ENCODE peak calls at places on chromosomes 11 and 22, in six cellular contexts. F, K, L, O, V and N are unnamed samples.

GRCh38 chr11:111707039-111707690 is 59.0 kb downstream of the PPP2R1B start:
- DNase-seq in F (no peak), K (peak), L (no peak), O (no peak), V (no peak), N (peak)

GRCh38 chr11:84981296-84981695 is 645.8 kb downstream of the DLG2 start:
- DNase-seq in F (no peak), K (no peak), L (no peak), O (no peak), V (no peak), N (no peak)

GRCh38 chr11:58024601-58025091 is 965 bp downstream of the OR9Q1 start:
- DNase-seq in F (no peak), K (peak), L (no peak), O (no peak), V (no peak), N (no peak)

GRCh38 chr11:9972917-9973504 is 309.1 kb downstream of the SWAP70 start:
- DNase-seq in F (peak), K (peak), L (peak), O (peak), V (no peak), N (peak)

GRCh38 chr11:19746081-19746480 is 33.4 kb downstream of the NAV2 start:
- DNase-seq in F (no peak), K (no peak), L (no peak), O (no peak), V (no peak), N (no peak)

GRCh38 chr11:106988151-106988806 is 30.0 kb downstream of the GUCY1A2 start:
- DNase-seq in F (no peak), K (no peak), L (no peak), O (no peak), V (no peak), N (peak)

GRCh38 chr11:17718015-17718414 is 1.4 kb upstream of the MYOD1 start:
- DNase-seq in F (no peak), K (no peak), L (no peak), O (no peak), V (no peak), N (no peak)

GRCh38 chr22:46084943-46085830 is 65.1 kb upstream of the PPARA start:
- DNase-seq in F (no peak), K (peak), L (peak), O (peak), V (no peak), N (no peak)

GRCh38 chr22:24107668-24108067 is 73.6 kb upstream of the SUSD2 start:
- DNase-seq in F (no peak), K (peak), L (no peak), O (no peak), V (no peak), N (no peak)

GRCh38 chr11:83097671-83098070 is 26.0 kb upstream of the RAB30 start:
- DNase-seq in F (no peak), K (no peak), L (no peak), O (no peak), V (no peak), N (peak)

GRCh38 chr11:60914620-60915249 is 777 bp downstream of the TMEM109 start:
- DNase-seq in F (peak), K (peak), L (no peak), O (no peak), V (no peak), N (peak)

GRCh38 chr11:94934362-94934761 is 39.0 kb downstream of the CWC15 start:
- DNase-seq in F (no peak), K (peak), L (no peak), O (no peak), V (no peak), N (peak)

GRCh38 chr11:103114836-103115235 is 5.6 kb downstream of the DYNC2H1 start:
- DNase-seq in F (no peak), K (peak), L (no peak), O (no peak), V (no peak), N (no peak)

GRCh38 chr22:20239063-20239950 is 28.8 kb downstream of the RTN4R start:
- DNase-seq in F (no peak), K (peak), L (no peak), O (no peak), V (no peak), N (peak)

GRCh38 chr11:68309621-68310185 is 2.7 kb upstream of the LRP5 start:
- DNase-seq in F (no peak), K (no peak), L (no peak), O (no peak), V (no peak), N (no peak)

GRCh38 chr11:24793479-24793878 is 296.6 kb downstream of the LUZP2 start:
- DNase-seq in F (no peak), K (no peak), L (no peak), O (no peak), V (no peak), N (peak)

GRCh38 chr11:72807021-72807693 is 7.1 kb upstream of the ATG16L2 start:
- DNase-seq in F (no peak), K (no peak), L (peak), O (peak), V (no peak), N (peak)

GRCh38 chr11:6629892-6630631 is 10.8 kb upstream of the TPP1 start:
- DNase-seq in F (no peak), K (no peak), L (no peak), O (no peak), V (no peak), N (no peak)

GRCh38 chr11:114200785-114201184 is 95.4 kb upstream of the NNMT start:
- DNase-seq in F (no peak), K (no peak), L (no peak), O (no peak), V (no peak), N (no peak)

GRCh38 chr11:94194712-94195111 is 66.1 kb downstream of the PANX1 start:
- DNase-seq in F (no peak), K (no peak), L (no peak), O (no peak), V (no peak), N (no peak)

GRCh38 chr11:27945323-27945722 is 162.6 kb downstream of the KIF18A start:
- DNase-seq in F (no peak), K (peak), L (no peak), O (no peak), V (no peak), N (no peak)

GRCh38 chr11:118084247-118084646 is 2.5 kb downstream of the SMIM35 start:
- DNase-seq in F (no peak), K (peak), L (no peak), O (no peak), V (no peak), N (no peak)

GRCh38 chr22:46043816-46044717 is 67.1 kb upstream of the WNT7B start:
- DNase-seq in F (no peak), K (peak), L (no peak), O (no peak), V (no peak), N (no peak)

GRCh38 chr11:7098235-7098832 is 9.5 kb downstream of the RBMXL2 start:
- DNase-seq in F (peak), K (peak), L (peak), O (peak), V (no peak), N (peak)

GRCh38 chr11:12897867-12898266 is 111.2 kb upstream of the RASSF10 start:
- DNase-seq in F (no peak), K (no peak), L (no peak), O (no peak), V (no peak), N (no peak)

GRCh38 chr22:35306350-35306967 is 6.8 kb downstream of the TOM1 start:
- DNase-seq in F (peak), K (peak), L (no peak), O (no peak), V (no peak), N (no peak)